ENCODE peak calls at places on chromosome 11, in four cellular contexts. A, R, Y and V are unnamed samples.

GRCh38 chr11:88411265-88411664 is 73.7 kb upstream of the CTSC start:
- DNase-seq in A (peak), R (peak), Y (peak), V (no peak)

GRCh38 chr11:122843281-122844150 is 5.2 kb downstream of the CRTAM start:
- DNase-seq in A (no peak), R (no peak), Y (no peak), V (no peak)

GRCh38 chr11:48107188-48107704 is 109.4 kb upstream of the OR4B1 start:
- DNase-seq in A (peak), R (peak), Y (no peak), V (peak)

GRCh38 chr11:108825381-108825780 is 160.5 kb downstream of the DDX10 start:
- DNase-seq in A (no peak), R (no peak), Y (no peak), V (no peak)

GRCh38 chr11:60847281-60847680 is 5.4 kb downstream of the CCDC86 start:
- DNase-seq in A (no peak), R (no peak), Y (no peak), V (no peak)

GRCh38 chr11:103024086-103024485 is 67.9 kb downstream of the DCUN1D5 start:
- DNase-seq in A (no peak), R (peak), Y (no peak), V (peak)

GRCh38 chr11:62712861-62713260 is 5.4 kb downstream of the GNG3 start:
- DNase-seq in A (no peak), R (no peak), Y (no peak), V (no peak)

GRCh38 chr11:2898366-2899079 is 12.9 kb upstream of the CDKN1C start:
- DNase-seq in A (peak), R (peak), Y (peak), V (no peak)

GRCh38 chr11:117859061-117859460 is 17.4 kb downstream of the FXYD6 start:
- DNase-seq in A (no peak), R (no peak), Y (no peak), V (no peak)

GRCh38 chr11:85855341-85855656 is at the start of gene CCDC83:
- DNase-seq in A (no peak), R (no peak), Y (no peak), V (no peak)

GRCh38 chr11:130634981-130635473 is 186.6 kb downstream of the ADAMTS15 start:
- DNase-seq in A (no peak), R (peak), Y (peak), V (peak)

GRCh38 chr11:130178441-130178971 is 18.9 kb downstream of the ST14 start:
- DNase-seq in A (no peak), R (no peak), Y (no peak), V (peak)

GRCh38 chr11:30254307-30255298 is 23.8 kb downstream of the FSHB start:
- DNase-seq in A (no peak), R (peak), Y (no peak), V (no peak)

GRCh38 chr11:61160487-61161189 is 588 bp downstream of the VPS37C start:
- DNase-seq in A (no peak), R (no peak), Y (no peak), V (no peak)

GRCh38 chr11:60764879-60765278 is 8.2 kb downstream of the MS4A15 start:
- DNase-seq in A (no peak), R (no peak), Y (no peak), V (no peak)

GRCh38 chr11:87083029-87083428 is 45.3 kb downstream of the TMEM135 start:
- DNase-seq in A (no peak), R (no peak), Y (no peak), V (no peak)

GRCh38 chr11:62880231-62880802 is 379 bp upstream of the SLC3A2 start:
- DNase-seq in A (no peak), R (peak), Y (no peak), V (peak)

GRCh38 chr11:122808494-122808893 is 29.8 kb upstream of the CRTAM start:
- DNase-seq in A (no peak), R (peak), Y (peak), V (no peak)

GRCh38 chr11:126809514-126810289 is 190.9 kb downstream of the KIRREL3 start:
- DNase-seq in A (no peak), R (no peak), Y (no peak), V (no peak)

GRCh38 chr11:15575409-15575808 is 460.7 kb downstream of the INSC start:
- DNase-seq in A (no peak), R (no peak), Y (no peak), V (no peak)

GRCh38 chr11:78372114-78372768 is 45.4 kb downstream of the GAB2 start:
- DNase-seq in A (no peak), R (no peak), Y (no peak), V (peak)

GRCh38 chr11:134971381-134971780 is 559.3 kb upstream of the B3GAT1 start:
- DNase-seq in A (no peak), R (no peak), Y (no peak), V (no peak)

GRCh38 chr11:112734207-112734606 is 227.0 kb upstream of the NCAM1 start:
- DNase-seq in A (peak), R (peak), Y (no peak), V (no peak)

GRCh38 chr11:130383363-130384168 is 44.8 kb downstream of the ADAMTS8 start:
- DNase-seq in A (peak), R (peak), Y (peak), V (peak)

GRCh38 chr11:44208976-44209603 is 100.8 kb downstream of the ALX4 start:
- DNase-seq in A (no peak), R (peak), Y (no peak), V (no peak)

GRCh38 chr11:13486926-13487660 is 8.7 kb downstream of the PTH start:
- DNase-seq in A (no peak), R (no peak), Y (no peak), V (no peak)

GRCh38 chr11:72426758-72427157 is 7.6 kb downstream of the CLPB start:
- DNase-seq in A (no peak), R (no peak), Y (no peak), V (no peak)

GRCh38 chr11:36333897-36334296 is 37.8 kb downstream of the PRR5L start:
- DNase-seq in A (no peak), R (peak), Y (no peak), V (no peak)

GRCh38 chr11:130457909-130458729 is 9.7 kb downstream of the ADAMTS15 start:
- DNase-seq in A (no peak), R (no peak), Y (no peak), V (no peak)

GRCh38 chr11:114472661-114473060 is 33.4 kb downstream of the REXO2 start:
- DNase-seq in A (no peak), R (no peak), Y (no peak), V (no peak)

GRCh38 chr11:78922886-78923625 is 348.4 kb upstream of the NARS2 start:
- DNase-seq in A (no peak), R (no peak), Y (no peak), V (no peak)

GRCh38 chr11:68300076-68300830 is 12.1 kb upstream of the LRP5 start:
- DNase-seq in A (no peak), R (no peak), Y (no peak), V (no peak)

GRCh38 chr11:12092714-12093113 is 17.7 kb upstream of the MICAL2 start:
- DNase-seq in A (no peak), R (no peak), Y (no peak), V (no peak)

GRCh38 chr11:2913776-2914474 is 15.3 kb downstream of the PHLDA2 start:
- DNase-seq in A (no peak), R (no peak), Y (no peak), V (no peak)

GRCh38 chr11:114243461-114244372 is 52.5 kb upstream of the NNMT start:
- DNase-seq in A (no peak), R (no peak), Y (no peak), V (no peak)

GRCh38 chr11:131065435-131066295 is 149.4 kb upstream of the SNX19 start:
- DNase-seq in A (no peak), R (no peak), Y (no peak), V (no peak)

GRCh38 chr11:133058501-133058900 is 473.8 kb downstream of the OPCML start:
- DNase-seq in A (no peak), R (no peak), Y (no peak), V (peak)

GRCh38 chr11:133065847-133066485 is 466.3 kb downstream of the OPCML start:
- DNase-seq in A (no peak), R (peak), Y (no peak), V (no peak)

GRCh38 chr11:133070053-133070713 is 462.1 kb downstream of the OPCML start:
- DNase-seq in A (no peak), R (no peak), Y (no peak), V (no peak)

GRCh38 chr11:133064961-133065360 is 467.3 kb downstream of the OPCML start:
- DNase-seq in A (no peak), R (no peak), Y (no peak), V (no peak)

GRCh38 chr11:133064152-133064877 is 468.0 kb downstream of the OPCML start:
- DNase-seq in A (peak), R (peak), Y (no peak), V (no peak)
- H3K4me3 ChIP-seq in A (no peak), R (peak), Y (peak), V (no peak)

DNA sequence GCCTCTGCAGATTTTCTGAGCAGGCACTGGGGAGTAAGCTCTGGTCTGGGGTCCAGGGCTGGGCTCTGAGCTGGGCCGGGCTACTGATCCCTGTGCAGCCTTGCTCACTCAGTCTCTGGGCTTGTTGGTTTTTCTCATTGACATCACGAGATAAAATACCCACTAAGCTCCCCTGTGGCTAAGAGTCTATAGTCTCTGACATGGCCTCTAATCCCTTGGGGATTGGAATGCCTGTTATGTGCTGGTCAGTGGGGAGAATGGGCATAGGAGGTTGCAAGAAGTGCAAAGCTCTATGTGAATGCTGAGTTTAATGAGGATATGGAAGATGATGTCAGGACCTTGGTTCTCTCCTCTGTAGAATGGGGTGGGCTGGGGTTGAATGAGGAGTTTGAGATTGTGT is 23.3 kb downstream of the ELF5 start:
- DNase-seq in A (no peak), R (no peak), Y (no peak), V (no peak)
- H3K4me3 ChIP-seq in A (no peak), R (no peak), Y (no peak), V (no peak)

GRCh38 chr11:1855886-1856265 is 3.0 kb downstream of the LSP1 start:
- DNase-seq in A (no peak), R (no peak), Y (no peak), V (no peak)

GRCh38 chr11:1853376-1854131 is 670 bp downstream of the LSP1 start:
- DNase-seq in A (no peak), R (no peak), Y (no peak), V (no peak)

GRCh38 chr11:1854132-1854948 is 1.5 kb downstream of the LSP1 start:
- DNase-seq in A (no peak), R (no peak), Y (no peak), V (no peak)

GRCh38 chr11:1856306-1857005 is 3.6 kb downstream of the LSP1 start:
- DNase-seq in A (no peak), R (no peak), Y (no peak), V (no peak)

DNA sequence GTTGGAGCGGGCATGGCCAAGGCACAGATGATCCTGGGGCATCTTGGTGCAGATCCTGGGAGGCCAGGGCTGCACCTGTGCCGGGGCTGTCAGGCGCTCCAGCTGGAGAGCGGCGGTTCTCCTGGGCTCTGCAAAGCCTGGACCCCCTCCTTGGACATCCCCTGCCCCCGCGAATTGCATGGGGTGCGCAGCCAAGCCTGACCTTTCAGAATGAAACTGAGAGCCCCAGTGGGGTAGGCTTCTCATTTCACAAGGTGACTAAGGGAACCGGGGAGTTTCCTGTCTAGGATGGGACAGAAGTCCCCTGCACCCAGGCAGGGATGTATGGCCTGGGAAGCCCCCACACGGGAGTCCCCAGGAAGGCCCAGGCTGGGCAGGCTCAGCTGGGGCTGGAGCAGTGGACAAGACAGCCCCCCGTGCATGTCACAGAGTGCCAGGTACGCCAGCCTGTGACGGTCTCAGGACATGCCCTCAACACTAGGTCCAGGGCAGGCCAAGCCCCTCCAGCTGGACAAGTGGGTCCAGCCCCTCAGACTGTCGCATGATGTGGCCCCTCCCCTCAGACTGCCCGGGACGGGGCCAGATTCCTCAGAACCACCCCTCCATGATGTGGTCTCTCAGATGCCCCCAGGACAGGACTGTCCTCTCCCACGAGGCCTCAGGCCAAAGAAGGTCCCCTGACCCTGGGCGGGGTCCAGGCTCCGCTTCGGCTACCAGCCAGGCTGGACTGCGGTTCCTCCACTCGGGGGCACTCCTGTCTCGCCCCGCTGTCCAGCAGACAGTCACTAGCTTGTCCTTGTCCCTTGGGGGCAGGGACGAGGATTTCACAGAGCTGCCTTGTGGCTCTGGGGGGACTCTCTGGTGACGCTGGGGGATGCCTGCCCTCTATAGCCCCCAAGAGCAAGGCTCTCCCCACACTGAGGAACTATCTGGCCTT is 2.3 kb downstream of the LSP1 start:
- DNase-seq in A (no peak), R (no peak), Y (no peak), V (no peak)
- H3K4me3 ChIP-seq in A (no peak), R (no peak), Y (no peak), V (no peak)

GRCh38 chr11:66315921-66316811 is 678 bp downstream of the CD248 start:
- DNase-seq in A (peak), R (no peak), Y (no peak), V (no peak)
- H3K4me3 ChIP-seq in A (peak), R (peak), Y (peak), V (no peak)